ENCODE peak calls at places on chromosomes 16 and 17, in eight cellular contexts. B is OCI-LY7; Y is Karpas-422; D is GM06990; T is astrocyte of the spinal cord; E is CD8-positive, alpha-beta memory T cell; H is sigmoid colon; G is tibial artery. Q is an unnamed sample.

GRCh38 chr16:58948244-58948643 is 214.1 kb upstream of the GOT2 start:
- DNase-seq in B (no peak), Y (no peak), D (no peak), T (no peak), E (no peak), H (no peak), G (no peak), Q (no peak)

GRCh38 chr16:22217890-22218730 is 12.0 kb downstream of the EEF2K start:
- DNase-seq in B (peak; percentile 38), Y (peak; percentile 71), D (peak; percentile 66), T (no peak), E (no peak), H (peak; percentile 82), G (peak; percentile 66), Q (peak; percentile 30)

GRCh38 chr17:62093188-62094155 is 28.4 kb upstream of the MED13 start:
- DNase-seq in B (no peak), Y (no peak), D (peak; percentile 83), T (peak; percentile 92), E (no peak), H (no peak), G (no peak), Q (no peak)

GRCh38 chr16:80984124-80984892 is 22.4 kb downstream of the CMC2 start:
- DNase-seq in B (no peak), Y (no peak), D (no peak), T (no peak), E (no peak), H (no peak), G (no peak), Q (no peak)

GRCh38 chr16:30741461-30741914 is 6.7 kb upstream of the PHKG2 start:
- DNase-seq in B (no peak), Y (no peak), D (no peak), T (peak; percentile 84), E (no peak), H (peak; percentile 67), G (no peak), Q (no peak)

GRCh38 chr16:22887445-22887844 is 73.5 kb downstream of the HS3ST2 start:
- DNase-seq in B (no peak), Y (no peak), D (no peak), T (no peak), E (no peak), H (no peak), G (no peak), Q (no peak)

GRCh38 chr16:4800290-4801041 is 2.0 kb downstream of the ROGDI start:
- DNase-seq in B (no peak), Y (no peak), D (peak; percentile 40), T (no peak), E (no peak), H (no peak), G (no peak), Q (peak; percentile 65)

GRCh38 chr16:66116163-66116792 is 250.2 kb upstream of the CDH5 start:
- DNase-seq in B (no peak), Y (no peak), D (no peak), T (peak; percentile 26), E (no peak), H (peak; percentile 18), G (no peak), Q (no peak)

GRCh38 chr17:19020016-19020415 is 15.5 kb upstream of the FAM83G start:
- DNase-seq in B (no peak), Y (no peak), D (no peak), T (no peak), E (no peak), H (no peak), G (no peak), Q (peak; percentile 0)

GRCh38 chr17:68141050-68141449 is 105.5 kb downstream of the KPNA2 start:
- DNase-seq in B (no peak), Y (no peak), D (no peak), T (no peak), E (no peak), H (no peak), G (no peak), Q (no peak)

GRCh38 chr17:76421054-76421427 is 31.9 kb downstream of the UBE2O start:
- DNase-seq in B (no peak), Y (no peak), D (no peak), T (no peak), E (no peak), H (no peak), G (no peak), Q (no peak)

GRCh38 chr16:57279780-57280638 is 4.5 kb downstream of the PLLP start:
- DNase-seq in B (no peak), Y (no peak), D (no peak), T (no peak), E (no peak), H (peak; percentile 21), G (no peak), Q (no peak)

GRCh38 chr17:71628306-71628705 is 492.5 kb upstream of the SOX9 start:
- DNase-seq in B (no peak), Y (no peak), D (no peak), T (peak; percentile 11), E (no peak), H (no peak), G (no peak), Q (no peak)

GRCh38 chr16:46882940-46883307 is 1.2 kb upstream of the GPT2 start:
- DNase-seq in B (no peak), Y (no peak), D (no peak), T (no peak), E (no peak), H (no peak), G (no peak), Q (no peak)
- H3K4me3 ChIP-seq in B (peak overlapping the region; percentile 95), Y (peak overlapping the region; percentile 91), D (no peak overlapping the region), T (no peak overlapping the region), E (no peak overlapping the region), H (no peak overlapping the region), G (no peak overlapping the region), Q (peak overlapping the region; percentile 97)

DNA sequence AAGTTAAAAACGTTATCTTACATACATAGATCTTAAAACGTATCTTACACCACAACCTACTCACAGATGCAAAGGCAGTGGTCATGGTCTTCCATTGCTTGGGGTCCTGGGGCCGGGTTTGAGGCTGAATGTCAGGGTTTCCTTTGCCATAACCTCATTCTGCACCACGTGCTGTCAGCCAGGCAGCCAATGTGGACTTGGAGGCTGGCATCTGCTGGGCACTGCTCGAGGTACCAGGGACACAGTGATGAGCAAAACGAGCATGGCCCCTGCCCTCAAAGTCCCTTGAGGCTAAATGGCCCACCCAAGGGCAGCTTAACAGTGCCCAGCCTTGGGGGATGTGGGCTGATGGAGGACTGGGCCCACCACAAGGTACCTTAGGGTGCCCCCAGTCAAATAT is 35.8 kb upstream of the RGS9 start:
- DNase-seq in B (no peak), Y (no peak), D (no peak), T (no peak), E (no peak), H (peak; percentile 66), G (no peak), Q (no peak)
- H3K4me3 ChIP-seq in B (peak overlapping the region; percentile 73), Y (peak overlapping the region; percentile 94), D (peak overlapping the region; percentile 73), T (no peak overlapping the region), E (peak overlapping the region; percentile 95), H (peak overlapping the region; percentile 38), G (peak overlapping the region; percentile 56), Q (peak overlapping the region; percentile 70)

GRCh38 chr16:2040450-2041105 is 7.1 kb downstream of the NTHL1 start:
- DNase-seq in B (no peak), Y (no peak), D (no peak), T (no peak), E (no peak), H (no peak), G (no peak), Q (no peak)

GRCh38 chr16:2037631-2038358 is 9.8 kb downstream of the NTHL1 start:
- DNase-seq in B (no peak), Y (no peak), D (no peak), T (no peak), E (no peak), H (no peak), G (no peak), Q (no peak)

GRCh38 chr16:2038359-2039285 is 9.0 kb downstream of the NTHL1 start:
- DNase-seq in B (no peak), Y (no peak), D (no peak), T (no peak), E (no peak), H (peak; percentile 90), G (no peak), Q (peak; percentile 58)

GRCh38 chr16:2040031-2040430 is 7.6 kb downstream of the NTHL1 start:
- DNase-seq in B (no peak), Y (no peak), D (no peak), T (no peak), E (no peak), H (no peak), G (no peak), Q (no peak)

GRCh38 chr16:2039286-2040030 is 8.2 kb downstream of the NTHL1 start:
- DNase-seq in B (no peak), Y (no peak), D (no peak), T (peak; percentile 62), E (no peak), H (peak; percentile 96), G (peak; percentile 62), Q (peak; percentile 91)
- H3K4me3 ChIP-seq in B (no peak overlapping the region), Y (no peak overlapping the region), D (no peak overlapping the region), T (no peak overlapping the region), E (no peak overlapping the region), H (no peak overlapping the region), G (no peak overlapping the region), Q (peak overlapping the region; percentile 72)

GRCh38 chr17:14547556-14547955 is 246.7 kb downstream of the HS3ST3B1 start:
- DNase-seq in B (no peak), Y (no peak), D (no peak), T (no peak), E (no peak), H (no peak), G (no peak), Q (no peak)
- H3K4me3 ChIP-seq in B (no peak overlapping the region), Y (no peak overlapping the region), D (no peak overlapping the region), T (no peak overlapping the region), E (no peak overlapping the region), H (no peak overlapping the region), G (no peak overlapping the region), Q (no peak overlapping the region)

DNA sequence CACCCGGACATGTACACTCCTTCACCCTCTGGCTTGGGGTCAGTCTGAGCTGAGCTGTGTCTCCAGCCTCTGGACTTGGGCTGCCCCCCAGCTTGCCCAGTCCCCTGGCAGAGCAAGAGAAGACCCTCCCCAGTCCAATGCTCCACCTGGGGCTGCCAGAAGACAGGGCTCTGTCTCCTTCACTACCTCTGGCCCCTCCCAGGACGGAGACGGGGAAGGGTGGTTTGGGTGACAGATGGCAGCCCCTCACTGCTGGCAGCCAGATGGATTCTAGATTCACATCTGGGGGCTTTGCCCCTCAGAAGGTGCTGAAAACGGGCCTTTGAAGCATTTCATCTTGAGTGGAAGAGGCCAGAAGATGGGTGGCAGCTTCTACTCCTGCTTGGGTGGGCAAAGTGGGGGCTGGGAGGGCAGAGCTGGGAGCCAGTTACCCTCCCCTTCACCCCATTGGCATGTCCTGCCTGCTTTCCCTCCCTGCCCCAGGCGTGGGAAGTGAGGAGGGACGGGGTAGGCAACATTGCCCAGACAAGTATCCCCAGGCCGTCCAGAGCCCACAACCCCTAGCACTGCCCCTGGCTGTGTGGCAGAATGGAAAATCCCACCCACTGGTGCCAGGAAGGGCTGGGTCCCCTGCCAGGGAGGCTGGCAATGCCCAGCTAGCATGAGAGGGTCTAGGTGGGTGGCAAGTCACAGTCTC is 13.9 kb downstream of the NGFR start:
- DNase-seq in B (no peak), Y (no peak), D (no peak), T (no peak), E (no peak), H (no peak), G (no peak), Q (no peak)
- H3K4me3 ChIP-seq in B (no peak overlapping the region), Y (no peak overlapping the region), D (no peak overlapping the region), T (no peak overlapping the region), E (no peak overlapping the region), H (no peak overlapping the region), G (no peak overlapping the region), Q (no peak overlapping the region)

GRCh38 chr17:20092292-20092867 is 83.2 kb downstream of the SPECC1 start:
- DNase-seq in B (no peak), Y (no peak), D (no peak), T (peak; percentile 5), E (no peak), H (no peak), G (no peak), Q (no peak)
- H3K4me3 ChIP-seq in B (no peak overlapping the region), Y (no peak overlapping the region), D (no peak overlapping the region), T (no peak overlapping the region), E (no peak overlapping the region), H (no peak overlapping the region), G (peak overlapping the region; percentile 3), Q (peak overlapping the region; percentile 10)

Q was measured in left ventricle myocardium inferior.